ENCODE peak calls at places on chromosomes 4 and X, in five cellular contexts. R, W, V, Q and D are unnamed samples.

GRCh38 chrX:116490091-116490490 is 27.3 kb upstream of the CT83 start:
- DNase-seq in R (no peak), W (no peak), V (no peak), Q (no peak), D (no peak)

GRCh38 chrX:42752730-42753129 is 25.2 kb downstream of the PPP1R2C start:
- DNase-seq in R (no peak), W (no peak), V (no peak), Q (no peak), D (no peak)

GRCh38 chrX:5726246-5726645 is 502.4 kb downstream of the NLGN4X start:
- DNase-seq in R (no peak), W (no peak), V (peak), Q (no peak), D (no peak)

GRCh38 chr4:144463236-144463635 is 182.7 kb upstream of the HHIP start:
- DNase-seq in R (no peak), W (no peak), V (no peak), Q (no peak), D (no peak)

GRCh38 chrX:128800138-128800537 is 723.2 kb downstream of the SMARCA1 start:
- DNase-seq in R (no peak), W (no peak), V (no peak), Q (no peak), D (no peak)

GRCh38 chr4:7753271-7753670 is 186.4 kb downstream of the AFAP1 start:
- DNase-seq in R (no peak), W (no peak), V (no peak), Q (no peak), D (no peak)

GRCh38 chr4:121789960-121790829 is 10.9 kb upstream of the EXOSC9 start:
- DNase-seq in R (no peak), W (no peak), V (no peak), Q (no peak), D (no peak)

GRCh38 chrX:41258871-41259270 is 75.1 kb upstream of the DDX3X start:
- DNase-seq in R (no peak), W (no peak), V (no peak), Q (no peak), D (no peak)

GRCh38 chr4:78634011-78634664 is 82.6 kb downstream of the ANXA3 start:
- DNase-seq in R (no peak), W (no peak), V (peak), Q (peak), D (no peak)

GRCh38 chrX:78321809-78322208 is 5.6 kb downstream of the CYSLTR1 start:
- DNase-seq in R (peak), W (peak), V (peak), Q (no peak), D (peak)